ENCODE peak calls at places on chromosomes 1 and 21, in six cellular contexts. One of them, this sample, is unnamed.

GRCh38 chr21:33289199-33289819 is 23.1 kb downstream of the IL10RB start:
- DNase-seq in GM23338: no peak
- DNase-seq in SK-N-SH: no peak
- DNase-seq in neural progenitor cell: no peak
- DNase-seq in MM.1S: no peak
- DNase-seq in OCI-LY7: no peak
- DNase-seq in this sample: no peak

GRCh38 chr1:230303822-230304221 is 122.3 kb downstream of the PGBD5 start:
- DNase-seq in GM23338: no peak
- DNase-seq in SK-N-SH: no peak
- DNase-seq in neural progenitor cell: no peak
- DNase-seq in MM.1S: no peak
- DNase-seq in OCI-LY7: no peak
- DNase-seq in this sample: peak

GRCh38 chr21:36135391-36136094 is 664 bp downstream of the CBR3 start:
- DNase-seq in GM23338: peak
- DNase-seq in SK-N-SH: peak
- DNase-seq in neural progenitor cell: peak
- DNase-seq in MM.1S: peak
- DNase-seq in OCI-LY7: peak
- DNase-seq in this sample: peak

GRCh38 chr21:37904879-37905278 is 11.4 kb downstream of the KCNJ6 start:
- DNase-seq in GM23338: no peak
- DNase-seq in SK-N-SH: no peak
- DNase-seq in neural progenitor cell: no peak
- DNase-seq in MM.1S: no peak
- DNase-seq in OCI-LY7: no peak
- DNase-seq in this sample: no peak

GRCh38 chr21:28207776-28208175 is 784.9 kb downstream of the LTN1 start:
- DNase-seq in GM23338: no peak
- DNase-seq in SK-N-SH: peak
- DNase-seq in neural progenitor cell: no peak
- DNase-seq in MM.1S: no peak
- DNase-seq in OCI-LY7: no peak
- DNase-seq in this sample: peak

GRCh38 chr1:93608188-93609109 is 73.2 kb downstream of the BCAR3 start:
- DNase-seq in GM23338: no peak
- DNase-seq in SK-N-SH: peak
- DNase-seq in neural progenitor cell: peak
- DNase-seq in MM.1S: no peak
- DNase-seq in OCI-LY7: no peak
- DNase-seq in this sample: no peak

GRCh38 chr1:180898441-180899219 is 14.1 kb upstream of the KIAA1614 start:
- DNase-seq in GM23338: peak
- DNase-seq in SK-N-SH: peak
- DNase-seq in neural progenitor cell: no peak
- DNase-seq in MM.1S: no peak
- DNase-seq in OCI-LY7: no peak
- DNase-seq in this sample: no peak

GRCh38 chr1:16386454-16387113 is 19.5 kb downstream of the SZRD1 start:
- DNase-seq in GM23338: no peak
- DNase-seq in SK-N-SH: peak
- DNase-seq in neural progenitor cell: no peak
- DNase-seq in MM.1S: no peak
- DNase-seq in OCI-LY7: no peak
- DNase-seq in this sample: peak

GRCh38 chr1:205270271-205270670 is 42.5 kb downstream of the TMCC2 start:
- DNase-seq in GM23338: no peak
- DNase-seq in SK-N-SH: no peak
- DNase-seq in neural progenitor cell: no peak
- DNase-seq in MM.1S: no peak
- DNase-seq in OCI-LY7: no peak
- DNase-seq in this sample: no peak

GRCh38 chr1:165112260-165112659 is 244.3 kb downstream of the LMX1A start:
- DNase-seq in GM23338: no peak
- DNase-seq in SK-N-SH: no peak
- DNase-seq in neural progenitor cell: no peak
- DNase-seq in MM.1S: no peak
- DNase-seq in OCI-LY7: no peak
- DNase-seq in this sample: no peak

GRCh38 chr1:1306070-1306660 is 1.6 kb downstream of the ACAP3 start:
- DNase-seq in GM23338: peak
- DNase-seq in SK-N-SH: peak
- DNase-seq in neural progenitor cell: no peak
- DNase-seq in MM.1S: no peak
- DNase-seq in OCI-LY7: peak
- DNase-seq in this sample: no peak

GRCh38 chr1:219446288-219446687 is 166.6 kb downstream of the ZC3H11B start:
- DNase-seq in GM23338: peak
- DNase-seq in SK-N-SH: no peak
- DNase-seq in neural progenitor cell: peak
- DNase-seq in MM.1S: no peak
- DNase-seq in OCI-LY7: no peak
- DNase-seq in this sample: peak

GRCh38 chr1:168506204-168506819 is 37.5 kb downstream of the XCL2 start:
- DNase-seq in GM23338: no peak
- DNase-seq in SK-N-SH: no peak
- DNase-seq in neural progenitor cell: no peak
- DNase-seq in MM.1S: no peak
- DNase-seq in OCI-LY7: no peak
- DNase-seq in this sample: peak

GRCh38 chr1:157363660-157364140 is 188.6 kb downstream of the FCRL5 start:
- DNase-seq in GM23338: peak
- DNase-seq in SK-N-SH: peak
- DNase-seq in neural progenitor cell: peak
- DNase-seq in MM.1S: peak
- DNase-seq in OCI-LY7: peak
- DNase-seq in this sample: peak

GRCh38 chr21:45358711-45359310 is 46.2 kb upstream of the COL18A1 start:
- DNase-seq in GM23338: no peak
- DNase-seq in SK-N-SH: no peak
- DNase-seq in neural progenitor cell: peak
- DNase-seq in MM.1S: no peak
- DNase-seq in OCI-LY7: no peak
- DNase-seq in this sample: no peak

GRCh38 chr1:193438312-193438711 is 251.9 kb upstream of the B3GALT2 start:
- DNase-seq in GM23338: no peak
- DNase-seq in SK-N-SH: no peak
- DNase-seq in neural progenitor cell: no peak
- DNase-seq in MM.1S: no peak
- DNase-seq in OCI-LY7: no peak
- DNase-seq in this sample: no peak

GRCh38 chr1:43760745-43761343 is 53.5 kb downstream of the ST3GAL3 start:
- DNase-seq in GM23338: no peak
- DNase-seq in SK-N-SH: no peak
- DNase-seq in neural progenitor cell: no peak
- DNase-seq in MM.1S: no peak
- DNase-seq in OCI-LY7: no peak
- DNase-seq in this sample: no peak

DNA sequence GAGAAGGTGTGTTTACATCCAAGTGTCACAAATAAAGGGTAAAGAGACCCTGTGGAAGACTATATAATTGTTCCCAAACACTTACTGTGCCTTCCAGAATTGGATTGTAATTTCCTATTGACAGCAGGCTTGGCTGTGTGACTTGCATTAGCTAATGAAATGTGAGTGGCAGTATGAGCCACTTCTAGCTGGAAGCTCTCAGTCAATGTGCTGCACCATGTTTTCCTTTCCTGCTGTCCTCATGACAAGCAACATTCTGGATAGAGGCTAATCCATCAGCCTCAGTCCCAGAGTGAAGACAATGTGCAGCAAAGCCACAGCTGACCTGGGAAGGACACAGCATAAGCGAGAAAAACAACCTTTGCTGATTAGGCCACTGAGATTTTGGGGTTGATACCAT is 5.9 kb upstream of the FOXJ3 start:
- DNase-seq in GM23338: no peak
- DNase-seq in SK-N-SH: no peak
- DNase-seq in neural progenitor cell: peak
- DNase-seq in MM.1S: no peak
- DNase-seq in OCI-LY7: no peak
- DNase-seq in this sample: no peak
- TF ChIP-seq EZH2phosphoT487 in GM23338: no peak
- TF ChIP-seq EZH2phosphoT487 in SK-N-SH: no peak
- TF ChIP-seq EZH2phosphoT487 in neural progenitor cell: no peak
- TF ChIP-seq EZH2phosphoT487 in MM.1S: no peak
- TF ChIP-seq EZH2phosphoT487 in OCI-LY7: no peak
- TF ChIP-seq EZH2phosphoT487 in this sample: no peak

DNA sequence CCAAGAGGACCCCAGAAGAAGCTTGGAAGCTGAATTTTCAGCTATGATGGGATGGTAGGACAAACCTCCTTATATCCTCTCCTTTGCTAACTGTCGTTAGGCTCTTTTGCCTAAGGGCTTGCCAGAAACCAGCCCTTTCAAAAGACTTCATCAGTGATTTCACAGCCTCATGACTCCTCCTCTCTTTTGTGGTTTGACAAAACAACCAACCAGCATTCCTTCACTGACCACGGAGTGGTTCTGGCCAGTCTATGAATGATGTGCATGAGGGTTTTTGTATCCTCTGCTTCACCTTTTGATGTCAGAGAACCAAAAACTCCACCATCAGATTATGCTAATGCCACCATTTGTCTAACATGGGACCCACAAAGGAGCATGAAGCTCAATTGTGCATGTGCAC is 116.9 kb upstream of the COA6 start:
- DNase-seq in GM23338: peak
- DNase-seq in SK-N-SH: no peak
- DNase-seq in neural progenitor cell: no peak
- DNase-seq in MM.1S: peak
- DNase-seq in OCI-LY7: no peak
- DNase-seq in this sample: no peak
- TF ChIP-seq EZH2phosphoT487 in GM23338: no peak
- TF ChIP-seq EZH2phosphoT487 in SK-N-SH: no peak
- TF ChIP-seq EZH2phosphoT487 in neural progenitor cell: no peak
- TF ChIP-seq EZH2phosphoT487 in MM.1S: no peak
- TF ChIP-seq EZH2phosphoT487 in OCI-LY7: no peak
- TF ChIP-seq EZH2phosphoT487 in this sample: no peak

GRCh38 chr1:31239653-31240241 is at the start of gene NKAIN1:
- DNase-seq in GM23338: peak
- DNase-seq in SK-N-SH: peak
- DNase-seq in neural progenitor cell: peak
- DNase-seq in MM.1S: no peak
- DNase-seq in OCI-LY7: no peak
- DNase-seq in this sample: peak

GRCh38 chr1:31238986-31239613 is 587 bp downstream of the NKAIN1 start:
- DNase-seq in GM23338: peak
- DNase-seq in SK-N-SH: peak
- DNase-seq in neural progenitor cell: peak
- DNase-seq in MM.1S: no peak
- DNase-seq in OCI-LY7: no peak
- DNase-seq in this sample: no peak

GRCh38 chr1:31244326-31244725 is 4.6 kb upstream of the NKAIN1 start:
- DNase-seq in GM23338: no peak
- DNase-seq in SK-N-SH: no peak
- DNase-seq in neural progenitor cell: no peak
- DNase-seq in MM.1S: no peak
- DNase-seq in OCI-LY7: no peak
- DNase-seq in this sample: no peak

GRCh38 chr1:31241321-31241720 is 1.6 kb upstream of the NKAIN1 start:
- DNase-seq in GM23338: no peak
- DNase-seq in SK-N-SH: no peak
- DNase-seq in neural progenitor cell: no peak
- DNase-seq in MM.1S: no peak
- DNase-seq in OCI-LY7: peak
- DNase-seq in this sample: no peak

DNA sequence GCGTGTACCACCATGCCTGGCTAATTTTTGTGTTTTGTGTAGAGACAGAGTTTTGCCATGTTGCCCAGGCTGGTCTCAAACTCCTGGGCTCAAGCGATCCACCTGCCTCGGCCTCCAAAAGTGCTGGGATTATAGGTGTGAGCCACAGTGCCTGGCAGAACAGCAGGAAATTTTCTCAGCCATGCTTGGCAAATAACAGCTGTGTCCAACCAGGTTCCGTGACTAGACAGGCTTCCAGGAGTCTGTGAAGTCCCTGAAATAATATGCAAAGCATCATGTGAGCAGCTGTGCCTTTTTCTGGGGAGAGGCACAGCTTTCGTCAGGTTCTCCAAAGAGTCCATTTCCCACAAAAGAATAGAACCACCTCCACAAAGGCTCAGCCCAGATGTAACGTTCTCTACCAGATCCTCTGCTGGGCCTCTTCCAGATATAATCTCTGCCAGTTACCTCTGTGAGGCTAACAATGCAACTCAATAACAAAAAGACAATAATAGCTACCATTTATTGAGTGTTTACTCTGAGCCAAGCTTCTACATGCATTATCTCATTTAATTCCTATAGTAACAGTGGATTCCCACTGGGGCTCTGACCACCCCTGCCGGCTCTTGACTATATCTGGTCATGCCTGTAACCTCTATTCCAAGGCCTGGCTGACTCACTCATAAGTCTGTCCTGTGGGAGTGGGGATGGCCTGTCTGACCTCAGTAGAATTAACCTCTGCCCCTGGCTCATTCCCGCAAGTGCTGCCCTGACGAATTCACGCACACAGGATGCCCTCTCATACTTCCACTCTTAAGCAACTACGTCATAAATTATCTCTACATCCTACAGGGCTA is 4.0 kb upstream of the NKAIN1 start:
- DNase-seq in GM23338: no peak
- DNase-seq in SK-N-SH: no peak
- DNase-seq in neural progenitor cell: no peak
- DNase-seq in MM.1S: no peak
- DNase-seq in OCI-LY7: no peak
- DNase-seq in this sample: no peak
- TF ChIP-seq EZH2phosphoT487 in GM23338: no peak
- TF ChIP-seq EZH2phosphoT487 in SK-N-SH: no peak
- TF ChIP-seq EZH2phosphoT487 in neural progenitor cell: no peak
- TF ChIP-seq EZH2phosphoT487 in MM.1S: no peak
- TF ChIP-seq EZH2phosphoT487 in OCI-LY7: no peak
- TF ChIP-seq EZH2phosphoT487 in this sample: no peak

GRCh38 chr1:9413143-9413876 is 120.6 kb downstream of the SPSB1 start:
- DNase-seq in GM23338: peak
- DNase-seq in SK-N-SH: peak
- DNase-seq in neural progenitor cell: peak
- DNase-seq in MM.1S: peak
- DNase-seq in OCI-LY7: peak
- DNase-seq in this sample: peak
- TF ChIP-seq EZH2phosphoT487 in GM23338: no peak
- TF ChIP-seq EZH2phosphoT487 in SK-N-SH: no peak
- TF ChIP-seq EZH2phosphoT487 in neural progenitor cell: no peak
- TF ChIP-seq EZH2phosphoT487 in MM.1S: no peak
- TF ChIP-seq EZH2phosphoT487 in OCI-LY7: no peak
- TF ChIP-seq EZH2phosphoT487 in this sample: no peak

DNA sequence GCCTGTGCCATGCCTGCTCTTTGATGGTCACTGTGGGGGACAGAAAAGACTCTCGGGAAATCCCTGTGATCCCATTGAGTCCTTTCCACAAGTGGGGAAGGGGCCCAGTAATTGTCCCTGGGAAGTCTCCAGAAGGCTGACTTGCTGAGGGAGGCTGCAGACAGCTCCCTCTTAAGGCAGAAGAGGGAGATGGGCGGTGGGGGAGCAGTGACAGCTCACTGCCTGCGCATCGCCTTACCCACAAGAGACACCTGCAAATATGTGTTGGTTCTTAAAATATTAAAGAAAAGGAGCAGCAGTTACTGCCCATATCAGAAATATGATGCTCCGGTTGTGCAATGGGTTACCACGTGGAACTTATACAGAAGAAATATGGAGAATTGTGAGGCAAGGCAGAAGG is 7.1 kb upstream of the CAMK1G start:
- DNase-seq in GM23338: peak
- DNase-seq in SK-N-SH: no peak
- DNase-seq in neural progenitor cell: peak
- DNase-seq in MM.1S: no peak
- DNase-seq in OCI-LY7: no peak
- DNase-seq in this sample: no peak
- TF ChIP-seq EZH2phosphoT487 in GM23338: no peak
- TF ChIP-seq EZH2phosphoT487 in SK-N-SH: no peak
- TF ChIP-seq EZH2phosphoT487 in neural progenitor cell: no peak
- TF ChIP-seq EZH2phosphoT487 in MM.1S: no peak
- TF ChIP-seq EZH2phosphoT487 in OCI-LY7: no peak
- TF ChIP-seq EZH2phosphoT487 in this sample: no peak

GRCh38 chr1:100065183-100065968 is 67.4 kb downstream of the SASS6 start:
- DNase-seq in GM23338: peak
- DNase-seq in SK-N-SH: no peak
- DNase-seq in neural progenitor cell: no peak
- DNase-seq in MM.1S: no peak
- DNase-seq in OCI-LY7: no peak
- DNase-seq in this sample: no peak
- TF ChIP-seq EZH2phosphoT487 in GM23338: no peak
- TF ChIP-seq EZH2phosphoT487 in SK-N-SH: no peak
- TF ChIP-seq EZH2phosphoT487 in neural progenitor cell: no peak
- TF ChIP-seq EZH2phosphoT487 in MM.1S: no peak
- TF ChIP-seq EZH2phosphoT487 in OCI-LY7: no peak
- TF ChIP-seq EZH2phosphoT487 in this sample: no peak